ENCODE peak calls at places on chromosomes 7 and 10, in five cellular contexts. D is K562, O is esophagus muscularis mucosa, W is testis, L is Peyer's patch. P is an unnamed sample.

GRCh38 chr10:60722623-60723022 is 55.7 kb upstream of the CDK1 start:
- DNase-seq in D (no peak), O (no peak), W (no peak), L (no peak), P (no peak)

GRCh38 chr10:125768217-125768616 is 7.4 kb downstream of the MMP21 start:
- DNase-seq in D (no peak), O (no peak), W (no peak), L (no peak), P (peak; percentile 30)

GRCh38 chr7:139080905-139081304 is 28.6 kb downstream of the ZC3HAV1 start:
- DNase-seq in D (no peak), O (no peak), W (no peak), L (no peak), P (no peak)

GRCh38 chr10:6647811-6648526 is 67.9 kb upstream of the PRKCQ start:
- DNase-seq in D (peak; percentile 72), O (no peak), W (peak; percentile 62), L (peak; percentile 39), P (peak; percentile 60)

GRCh38 chr7:66400400-66400799 is 195.3 kb downstream of the TPST1 start:
- DNase-seq in D (no peak), O (no peak), W (no peak), L (no peak), P (no peak)

GRCh38 chr10:31101123-31101522 is 69.5 kb upstream of the ZNF438 start:
- DNase-seq in D (no peak), O (no peak), W (no peak), L (no peak), P (no peak)

GRCh38 chr10:76382381-76382851 is 951.0 kb downstream of the LRMDA start:
- DNase-seq in D (no peak), O (no peak), W (no peak), L (no peak), P (no peak)

GRCh38 chr7:37832194-37832593 is 16.2 kb upstream of the NME8 start:
- DNase-seq in D (peak; percentile 30), O (no peak), W (peak; percentile 95), L (peak; percentile 17), P (peak; percentile 95)

GRCh38 chr10:88728107-88728763 is 22.2 kb downstream of the LIPK start:
- DNase-seq in D (peak; percentile 60), O (no peak), W (peak; percentile 88), L (no peak), P (peak; percentile 59)

GRCh38 chr10:6083523-6084475 is 5.0 kb upstream of the RBM17 start:
- DNase-seq in D (no peak), O (no peak), W (no peak), L (no peak), P (no peak)

GRCh38 chr10:55519264-55519663 is 718.2 kb upstream of the PCDH15 start:
- DNase-seq in D (no peak), O (no peak), W (no peak), L (no peak), P (no peak)

GRCh38 chr7:83153419-83153818 is 9.3 kb downstream of the PCLO start:
- DNase-seq in D (no peak), O (no peak), W (no peak), L (no peak), P (no peak)

GRCh38 chr10:34758447-34758996 is 56.6 kb downstream of the PARD3 start:
- DNase-seq in D (peak; percentile 69), O (no peak), W (no peak), L (no peak), P (peak; percentile 60)

GRCh38 chr7:33719059-33719581 is 186.2 kb upstream of the BMPER start:
- DNase-seq in D (no peak), O (no peak), W (peak; percentile 21), L (no peak), P (no peak)

GRCh38 chr7:135508853-135509588 is 881 bp downstream of the CNOT4 start:
- DNase-seq in D (peak; percentile 70), O (no peak), W (peak; percentile 52), L (no peak), P (peak; percentile 78)

GRCh38 chr7:120110169-120110568 is 162.8 kb upstream of the KCND2 start:
- DNase-seq in D (no peak), O (no peak), W (no peak), L (no peak), P (no peak)

GRCh38 chr10:13883843-13884444 is 297.2 kb downstream of the PRPF18 start:
- DNase-seq in D (no peak), O (no peak), W (no peak), L (no peak), P (no peak)

GRCh38 chr10:111316607-111317006 is 239.8 kb downstream of the ADRA2A start:
- DNase-seq in D (no peak), O (no peak), W (no peak), L (no peak), P (no peak)

GRCh38 chr10:133335238-133336122 is 1.2 kb downstream of the CALY start:
- DNase-seq in D (peak; percentile 62), O (no peak), W (peak; percentile 82), L (peak; percentile 74), P (peak; percentile 66)

GRCh38 chr10:29245476-29245875 is 43.4 kb upstream of the LYZL1 start:
- DNase-seq in D (no peak), O (no peak), W (peak; percentile 87), L (no peak), P (no peak)

GRCh38 chr7:81725003-81725402 is 44.8 kb downstream of the HGF start:
- DNase-seq in D (no peak), O (no peak), W (no peak), L (no peak), P (peak; percentile 10)

GRCh38 chr7:16268821-16269768 is 152.2 kb downstream of the CRPPA start:
- DNase-seq in D (peak; percentile 98), O (no peak), W (no peak), L (no peak), P (peak; percentile 87)

GRCh38 chr7:99473315-99473596 is 566 bp downstream of the ZNF789 start:
- DNase-seq in D (peak; percentile 79), O (no peak), W (peak; percentile 53), L (no peak), P (peak; percentile 77)

GRCh38 chr10:102382871-102383270 is 12.6 kb upstream of the NFKB2 start:
- DNase-seq in D (no peak), O (no peak), W (no peak), L (no peak), P (no peak)

GRCh38 chr10:22583683-22584082 is 130.7 kb downstream of the PIP4K2A start:
- DNase-seq in D (no peak), O (no peak), W (no peak), L (no peak), P (no peak)

GRCh38 chr10:49321021-49321420 is 22.1 kb downstream of the C10orf71 start:
- DNase-seq in D (no peak), O (no peak), W (no peak), L (no peak), P (no peak)

GRCh38 chr7:26292768-26293560 is 1.3 kb downstream of the SNX10 start:
- DNase-seq in D (peak; percentile 16), O (no peak), W (no peak), L (peak; percentile 29), P (no peak)

GRCh38 chr7:70711441-70711840 is 420.5 kb upstream of the GALNT17 start:
- DNase-seq in D (no peak), O (no peak), W (no peak), L (no peak), P (no peak)

GRCh38 chr7:151459726-151460473 is 20.0 kb upstream of the CRYGN start:
- DNase-seq in D (no peak), O (peak; percentile 96), W (peak; percentile 86), L (peak; percentile 23), P (no peak)

DNA sequence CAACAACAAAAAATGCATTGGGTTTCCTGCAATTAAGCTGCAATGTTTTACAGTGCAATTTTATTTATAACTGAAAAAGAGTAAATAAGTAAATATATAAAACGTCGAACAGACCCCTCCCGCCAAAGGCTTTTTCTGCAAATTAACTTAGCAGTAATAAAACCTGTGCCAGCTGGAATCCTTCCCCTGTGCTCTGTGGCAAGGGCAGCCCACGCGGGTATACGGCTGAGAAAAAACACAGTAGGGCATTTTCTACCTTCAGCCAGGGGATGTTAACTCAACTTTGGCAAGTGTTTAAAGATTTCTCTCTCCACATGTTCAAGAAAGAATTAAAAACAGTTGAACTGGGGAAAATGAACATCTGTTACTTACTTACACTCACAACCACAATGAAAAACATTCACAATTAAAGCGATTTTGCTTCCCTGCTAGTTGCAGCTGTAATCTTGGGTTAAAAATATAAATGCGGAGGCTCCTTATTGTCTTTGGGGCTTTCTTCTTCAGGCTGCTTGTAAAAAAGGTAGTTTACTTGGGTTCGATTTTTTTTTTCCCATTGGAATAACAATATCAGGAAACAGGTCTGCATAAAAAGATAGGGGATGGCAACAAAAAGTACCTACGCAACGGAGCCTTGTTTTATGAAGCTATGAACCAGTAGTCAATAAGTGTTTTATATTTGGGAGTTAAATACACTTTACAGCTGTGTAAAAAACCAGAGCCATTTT is 132.5 kb downstream of the TAX1BP1 start:
- DNase-seq in D (no peak), O (no peak), W (no peak), L (no peak), P (no peak)
- TF ChIP-seq POLR2A in D (no peak), O (no peak), W (no peak), L (no peak), P (no peak)

DNA sequence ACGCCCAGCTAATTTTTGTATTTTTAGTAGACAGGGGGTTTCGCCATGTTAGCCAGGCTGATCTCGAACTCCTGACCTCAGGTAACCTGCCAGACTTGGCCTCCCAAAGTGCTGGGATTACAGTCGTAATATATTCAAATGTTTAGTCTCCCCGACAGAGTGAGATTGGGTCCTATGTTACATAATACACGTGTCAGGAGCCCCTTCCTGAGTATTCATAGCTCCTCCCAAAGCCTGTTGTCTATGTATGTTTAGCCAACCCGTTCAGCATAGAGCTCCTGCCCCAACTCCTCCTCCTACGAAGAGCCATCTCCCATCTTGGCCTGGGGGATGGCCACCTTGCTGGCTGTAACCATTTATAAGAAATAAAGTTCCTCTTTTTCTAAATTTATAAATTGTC is 2.7 kb upstream of the PPP2R2D start:
- DNase-seq in D (peak; percentile 41), O (no peak), W (no peak), L (no peak), P (no peak)
- TF ChIP-seq POLR2A in D (no peak), O (no peak), W (no peak), L (no peak), P (no peak)

GRCh38 chr7:155543926-155544325 is 2.4 kb downstream of the CNPY1 start:
- DNase-seq in D (no peak), O (no peak), W (no peak), L (no peak), P (no peak)

GRCh38 chr7:155543011-155543881 is 3.1 kb downstream of the CNPY1 start:
- DNase-seq in D (peak; percentile 18), O (no peak), W (peak; percentile 31), L (no peak), P (no peak)

GRCh38 chr7:155544485-155544884 is 1.9 kb downstream of the CNPY1 start:
- DNase-seq in D (no peak), O (no peak), W (no peak), L (no peak), P (no peak)

GRCh38 chr7:155547161-155547791 is 917 bp upstream of the CNPY1 start:
- DNase-seq in D (no peak), O (no peak), W (no peak), L (no peak), P (no peak)

GRCh38 chr7:155545348-155545747 is 1.0 kb downstream of the CNPY1 start:
- DNase-seq in D (peak; percentile 17), O (no peak), W (no peak), L (no peak), P (no peak)
- TF ChIP-seq POLR2A in D (no peak), O (no peak), W (no peak), L (no peak), P (no peak)

GRCh38 chr10:70404906-70405824 is 1.2 kb downstream of the EIF4EBP2 start:
- DNase-seq in D (peak; percentile 88), O (peak; percentile 96), W (peak; percentile 92), L (peak; percentile 49), P (peak; percentile 84)
- TF ChIP-seq POLR2A in D (no peak), O (peak; percentile 51), W (no peak), L (peak; percentile 61), P (peak; percentile 38)

P was measured in erythroblast.